ENCODE peak calls at places on chromosomes 4 and X, in four cellular contexts. U, S, L and J are unnamed samples.
A peak's percentile ranks its signal among the peaks of the same experiment; 100 is the strongest.

GRCh38 chr4:153271820-153272219 is 67.6 kb downstream of the TRIM2 start:
- DNase-seq in L (no peak), U (no peak), S (no peak), J (no peak)

GRCh38 chr4:184598753-184599491 is 50.3 kb downstream of the CASP3 start:
- DNase-seq in L (no peak), U (no peak), S (no peak), J (no peak)

GRCh38 chr4:80362578-80363181 is 27.1 kb downstream of the CFAP299 start:
- DNase-seq in S (peak; percentile 22), L (peak; percentile 26), U (peak; percentile 30), J (no peak)

GRCh38 chr4:175671491-175671934 is 140.6 kb downstream of the GPM6A start:
- DNase-seq in L (no peak), U (peak; percentile 10), S (no peak), J (no peak)

GRCh38 chr4:20172070-20172760 is 79.5 kb upstream of the SLIT2 start:
- DNase-seq in U (no peak), L (no peak), S (no peak), J (no peak)

GRCh38 chr4:3712936-3713335 is 53.2 kb upstream of the ADRA2C start:
- DNase-seq in L (no peak), U (no peak), S (no peak), J (no peak)

GRCh38 chr4:84862064-84862463 is 104.4 kb downstream of the WDFY3 start:
- DNase-seq in U (no peak), S (no peak), L (no peak), J (no peak)

GRCh38 chrX:135384161-135384836 is 37.4 kb upstream of the SMIM10L2A start:
- DNase-seq in S (no peak), L (no peak), U (no peak), J (no peak)

GRCh38 chr4:113293043-113293560 is 243.6 kb downstream of the ANK2 start:
- DNase-seq in S (no peak), U (no peak), L (no peak), J (no peak)

GRCh38 chrX:115400960-115401359 is 111.4 kb downstream of the LUZP4 start:
- DNase-seq in U (no peak), S (no peak), L (no peak), J (no peak)

GRCh38 chr4:44725166-44725565 is 1.2 kb downstream of the GNPDA2 start:
- DNase-seq in U (no peak), S (no peak), L (no peak), J (no peak)

GRCh38 chr4:80017125-80017854 is 55.7 kb downstream of the ANTXR2 start:
- DNase-seq in S (peak; percentile 73), U (no peak), L (no peak), J (no peak)

GRCh38 chrX:15114865-15115566 is 154.9 kb downstream of the ASB9 start:
- DNase-seq in U (no peak), S (no peak), L (no peak), J (no peak)

GRCh38 chr4:21415728-21416127 is 532.8 kb downstream of the KCNIP4 start:
- DNase-seq in L (no peak), S (no peak), U (no peak), J (no peak)

GRCh38 chrX:153818571-153819397 is 11.6 kb downstream of the PDZD4 start:
- DNase-seq in L (peak; percentile 31), U (peak; percentile 73), S (no peak), J (peak; percentile 62)

GRCh38 chr4:169293343-169294176 is 22.8 kb upstream of the SH3RF1 start:
- DNase-seq in L (peak; percentile 53), U (peak; percentile 49), S (no peak), J (peak; percentile 38)

GRCh38 chr4:125321709-125322362 is 7.1 kb downstream of the FAT4 start:
- DNase-seq in S (no peak), L (no peak), U (no peak), J (no peak)

GRCh38 chr4:170008801-170009200 is 17.4 kb downstream of the MFAP3L start:
- DNase-seq in L (no peak), S (no peak), U (no peak), J (no peak)

GRCh38 chr4:128863314-128864075 is 54.0 kb downstream of the JADE1 start:
- DNase-seq in L (peak; percentile 51), S (peak; percentile 60), U (peak; percentile 41), J (peak; percentile 42)

GRCh38 chr4:102585329-102585728 is 84.2 kb downstream of the NFKB1 start:
- DNase-seq in U (no peak), S (no peak), L (no peak), J (no peak)

GRCh38 chrX:136850441-136851175 is 29.9 kb downstream of the RBMX start:
- DNase-seq in S (no peak), L (no peak), U (no peak), J (no peak)

GRCh38 chr4:153790962-153791551 is 2.2 kb upstream of the SFRP2 start:
- DNase-seq in L (no peak), U (peak; percentile 60), S (no peak), J (peak; percentile 62)

GRCh38 chr4:39096847-39097246 is 34.8 kb downstream of the KLHL5 start:
- DNase-seq in L (no peak), U (no peak), S (no peak), J (no peak)

GRCh38 chrX:25872786-25873185 is 265.4 kb upstream of the MAGEB18 start:
- DNase-seq in S (no peak), U (no peak), L (no peak), J (no peak)

GRCh38 chr4:53932784-53933183 is 131.6 kb downstream of the CHIC2 start:
- DNase-seq in S (peak; percentile 99), L (no peak), U (no peak), J (no peak)

GRCh38 chr4:16032382-16032743 is 51.5 kb downstream of the PROM1 start:
- DNase-seq in L (no peak), U (no peak), S (no peak), J (no peak)

GRCh38 chr4:109571494-109571893 is 11.4 kb downstream of the MCUB start:
- DNase-seq in L (no peak), U (no peak), S (no peak), J (no peak)

GRCh38 chr4:163462556-163462955 is 11.0 kb downstream of the TKTL2 start:
- DNase-seq in U (no peak), S (no peak), L (no peak), J (no peak)

GRCh38 chr4:56128231-56128630 is 179.5 kb downstream of the CEP135 start:
- DNase-seq in U (no peak), S (peak; percentile 71), L (no peak), J (no peak)

GRCh38 chr4:79467246-79467932 is 59.4 kb upstream of the GK2 start:
- DNase-seq in U (no peak), L (no peak), S (peak; percentile 20), J (no peak)

GRCh38 chr4:186104114-186104894 is at the start of gene FAM149A:
- DNase-seq in L (peak; percentile 38), S (no peak), U (peak; percentile 65), J (peak; percentile 83)

GRCh38 chr4:88359558-88359957 is 19.1 kb upstream of the HERC6 start:
- DNase-seq in L (no peak), S (no peak), U (no peak), J (no peak)

GRCh38 chrX:108090474-108091265 is 672 bp downstream of the PSMD10 start:
- DNase-seq in S (no peak), L (no peak), U (no peak), J (no peak)

GRCh38 chr4:113534698-113535097 is 226.8 kb downstream of the CAMK2D start:
- DNase-seq in S (no peak), U (no peak), L (no peak), J (no peak)

GRCh38 chrX:53122013-53122412 is 28.1 kb downstream of the KANTR start:
- DNase-seq in L (no peak), U (no peak), S (no peak), J (no peak)
- TF ChIP-seq CTCF in L (no peak), U (no peak), S (no peak), J (no peak)

GRCh38 chr4:98601719-98602118 is 56.7 kb downstream of the TSPAN5 start:
- DNase-seq in L (no peak), U (no peak), S (no peak), J (no peak)
- TF ChIP-seq CTCF in L (no peak), U (no peak), S (no peak), J (no peak)

DNA sequence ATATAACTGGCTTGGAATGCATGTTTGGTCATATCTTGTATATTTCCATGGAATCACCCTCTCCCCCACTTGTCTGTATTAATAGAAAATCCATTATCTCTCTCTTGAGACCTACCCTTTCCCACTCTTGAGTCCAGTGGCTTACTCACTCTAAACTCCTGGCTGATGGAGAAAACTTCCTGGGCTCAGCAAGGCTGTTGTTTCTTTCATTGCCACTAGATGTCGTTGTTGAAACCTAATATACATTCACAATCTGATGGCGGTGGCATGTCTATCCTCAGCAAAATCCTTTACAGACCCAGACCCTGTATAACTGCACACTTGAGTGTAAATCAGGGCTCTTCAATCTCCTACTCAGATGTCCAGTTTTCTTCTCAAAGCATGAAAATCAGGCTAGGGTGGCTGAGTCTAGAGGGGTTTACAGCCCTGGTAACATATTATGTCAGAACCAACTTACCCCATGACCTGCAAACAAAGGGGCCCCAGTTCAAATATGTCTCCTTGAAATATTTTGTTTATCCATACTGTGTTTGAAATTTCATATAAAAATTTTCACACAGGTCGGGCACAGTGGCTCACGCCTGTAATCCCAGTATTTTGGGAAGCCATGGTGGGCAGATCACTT is 70.0 kb upstream of the FAM241A start:
- DNase-seq in S (peak; percentile 27), L (no peak), U (peak; percentile 58), J (peak; percentile 57)
- TF ChIP-seq CTCF in S (peak; percentile 77), L (peak; percentile 76), U (peak; percentile 78), J (peak; percentile 61)

DNA sequence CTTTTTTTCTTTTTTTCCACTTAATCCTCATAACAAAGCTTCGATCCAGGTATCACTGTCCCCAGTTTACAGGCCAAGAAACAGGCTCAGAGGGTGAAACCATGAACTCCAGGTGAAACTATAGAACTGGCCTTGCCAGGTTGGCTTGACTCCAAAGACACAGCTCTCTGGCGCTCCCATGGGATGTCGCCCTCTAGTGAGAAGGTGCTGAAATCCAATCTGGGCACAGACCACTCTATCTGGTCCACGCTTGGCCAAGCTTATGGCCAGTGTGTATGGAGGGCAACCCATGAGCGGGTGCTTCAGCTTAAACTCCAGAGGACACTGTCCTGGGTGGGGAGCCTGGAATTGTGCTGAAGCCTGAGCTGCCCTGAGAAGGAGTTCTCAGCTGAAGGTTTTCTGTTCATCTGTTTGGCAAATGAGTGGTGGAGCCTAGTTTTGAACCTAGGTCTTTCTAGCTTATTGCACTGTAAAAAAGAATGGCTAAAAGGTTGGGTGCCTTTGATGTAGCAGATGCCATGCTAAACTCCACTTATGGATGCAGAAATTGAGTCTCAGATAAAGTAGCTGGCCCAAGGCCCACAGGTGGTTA is 70.5 kb downstream of the SEL1L3 start:
- DNase-seq in S (no peak), U (no peak), L (no peak), J (no peak)
- TF ChIP-seq CTCF in S (peak; percentile 35), U (peak; percentile 15), L (peak; percentile 69), J (peak; percentile 15)